ENCODE peak calls at places on chromosomes 16 and 17, in eight cellular contexts. U is left colon; K is osteocyte; V is NB4; Z is amniotic epithelial cell; I is MCF 10A; O is NCI-H2107; T is stimulated activated CD4-positive, alpha-beta T cell treated with anti-CD3 and anti-CD28 coated beads, Interleukin-4, amount 100 ng/mL, for 4 hours. W is an unnamed sample.

GRCh38 chr16:81713796-81714195 is 65.3 kb upstream of the PLCG2 start:
- DNase-seq in K (no peak), I (no peak), O (no peak), V (no peak), Z (no peak), T (no peak), U (no peak), W (no peak)

GRCh38 chr17:31391496-31391949 is at the start of gene RAB11FIP4:
- DNase-seq in Z (no peak), I (no peak), U (no peak), V (no peak), T (no peak), K (peak), O (no peak), W (no peak)

GRCh38 chr16:65229191-65229662 is 107.4 kb upstream of the CDH11 start:
- DNase-seq in K (no peak), T (no peak), I (no peak), V (no peak), Z (peak), O (no peak), U (no peak), W (no peak)

GRCh38 chr17:31935512-31935911 is 1.3 kb upstream of the SUZ12 start:
- DNase-seq in Z (no peak), T (no peak), I (no peak), O (no peak), U (no peak), K (peak), V (no peak), W (no peak)

GRCh38 chr17:73232587-73233373 is 28.9 kb downstream of the CPSF4L start:
- DNase-seq in T (peak), Z (peak), U (no peak), I (peak), O (no peak), V (peak), K (no peak), W (peak)

GRCh38 chr17:4802228-4802627 is at the start of gene C17orf114:
- DNase-seq in O (no peak), V (no peak), Z (no peak), K (no peak), T (no peak), I (no peak), U (no peak), W (no peak)

GRCh38 chr16:87963400-87963799 is 12.2 kb downstream of the BANP start:
- DNase-seq in Z (peak), O (no peak), U (no peak), K (no peak), I (peak), T (peak), V (no peak), W (no peak)

GRCh38 chr16:89410794-89411309 is 79.5 kb downstream of the ANKRD11 start:
- DNase-seq in I (peak), U (peak), Z (peak), O (no peak), V (no peak), K (peak), T (no peak), W (no peak)

GRCh38 chr17:17258998-17259397 is 22.0 kb upstream of the FLCN start:
- DNase-seq in I (no peak), K (no peak), Z (no peak), O (no peak), T (no peak), V (no peak), U (no peak), W (no peak)

GRCh38 chr17:66915204-66915611 is 49.3 kb upstream of the CACNG4 start:
- DNase-seq in T (no peak), Z (peak), I (peak), K (no peak), O (no peak), V (peak), U (peak), W (no peak)

GRCh38 chr17:38789185-38789584 is 10.2 kb downstream of the PIP4K2B start:
- DNase-seq in Z (peak), U (no peak), K (no peak), O (no peak), T (no peak), V (no peak), I (no peak), W (no peak)

GRCh38 chr16:1707193-1707790 is 1.3 kb downstream of the MAPK8IP3 start:
- DNase-seq in O (no peak), K (no peak), Z (peak), I (peak), T (no peak), V (no peak), U (no peak), W (peak)

GRCh38 chr16:19168173-19169080 is at the start of gene SYT17:
- DNase-seq in I (no peak), O (peak), K (no peak), V (no peak), T (no peak), Z (no peak), U (peak), W (no peak)

GRCh38 chr17:50169121-50169764 is 3.4 kb downstream of the SGCA start:
- DNase-seq in T (peak), V (peak), U (peak), I (peak), Z (peak), K (no peak), O (no peak), W (peak)

GRCh38 chr17:38908676-38909181 is 16.7 kb upstream of the LASP1NB start:
- DNase-seq in I (no peak), U (no peak), K (no peak), Z (no peak), T (no peak), O (no peak), V (no peak), W (no peak)

GRCh38 chr17:41681776-41682175 is 6.9 kb upstream of the EIF1 start:
- DNase-seq in Z (no peak), T (no peak), K (no peak), V (no peak), O (no peak), I (no peak), U (no peak), W (no peak)

GRCh38 chr17:58329035-58329807 is 626 bp upstream of the TSPOAP1 start:
- DNase-seq in V (peak), O (no peak), T (peak), Z (no peak), I (no peak), K (no peak), U (no peak), W (peak)

GRCh38 chr16:15880434-15880833 is 8.0 kb downstream of the CEP20 start:
- DNase-seq in Z (no peak), I (no peak), U (no peak), O (no peak), T (no peak), K (no peak), V (no peak), W (no peak)